ENCODE peak calls at places on chromosomes 2 and 18, in seven cellular contexts. K is GM12878, W is K562, I is HepG2, R is SK-N-SH, N is HCT116, H is H1. X is an unnamed sample.

GRCh38 chr2:219228026-219228744 is 1.3 kb downstream of the ATG9A start:
- DNase-seq in R (no peak), I (no peak), W (peak), K (no peak), N (no peak), H (no peak), X (no peak)

GRCh38 chr2:212958757-212959295 is 192.6 kb downstream of the IKZF2 start:
- DNase-seq in R (no peak), K (no peak), N (no peak), W (no peak), H (no peak), I (no peak), X (no peak)

GRCh38 chr2:62189196-62189595 is 6.7 kb upstream of the B3GNT2 start:
- DNase-seq in K (no peak), R (no peak), W (no peak), I (no peak), N (no peak), H (no peak), X (no peak)

GRCh38 chr2:230866704-230867561 is 2.2 kb downstream of the ITM2C start:
- DNase-seq in H (no peak), I (no peak), R (peak), N (no peak), K (no peak), W (no peak), X (no peak)

GRCh38 chr2:150425121-150425559 is 62.3 kb downstream of the RND3 start:
- DNase-seq in N (no peak), K (no peak), R (no peak), W (no peak), H (peak), I (no peak), X (no peak)

GRCh38 chr2:128513416-128514283 is 195.0 kb upstream of the HS6ST1 start:
- DNase-seq in I (no peak), W (no peak), K (peak), N (no peak), H (no peak), R (no peak), X (no peak)

GRCh38 chr2:33011941-33012340 is 65.2 kb downstream of the LTBP1 start:
- DNase-seq in R (no peak), W (no peak), K (no peak), N (no peak), I (no peak), H (no peak), X (no peak)

GRCh38 chr2:17539993-17540812 is at the start of gene VSNL1:
- DNase-seq in H (peak), N (peak), K (no peak), I (peak), R (peak), W (peak), X (peak)

GRCh38 chr2:133497261-133497893 is 70.9 kb downstream of the NCKAP5 start:
- DNase-seq in I (no peak), W (no peak), R (no peak), H (no peak), K (no peak), N (no peak), X (no peak)

GRCh38 chr2:65576861-65577601 is 144.6 kb upstream of the SPRED2 start:
- DNase-seq in R (no peak), I (peak), N (peak), H (no peak), K (no peak), W (peak), X (no peak)

GRCh38 chr2:169716229-169716886 is 17.3 kb upstream of the KLHL23 start:
- DNase-seq in N (no peak), I (no peak), R (peak), H (no peak), W (peak), K (no peak), X (no peak)

GRCh38 chr2:176171331-176172006 is 14.4 kb downstream of the HOXD3 start:
- DNase-seq in W (no peak), H (no peak), I (no peak), R (no peak), K (no peak), N (no peak), X (no peak)

GRCh38 chr2:59691518-59692190 is 861.8 kb downstream of the BCL11A start:
- DNase-seq in H (no peak), R (no peak), N (no peak), I (peak), W (no peak), K (no peak), X (no peak)

GRCh38 chr2:212912445-212913103 is 238.8 kb downstream of the IKZF2 start:
- DNase-seq in R (peak), W (no peak), I (peak), H (no peak), K (no peak), N (no peak), X (no peak)

GRCh38 chr18:10965104-10965503 is 184.3 kb downstream of the PIEZO2 start:
- DNase-seq in H (no peak), N (no peak), R (no peak), W (no peak), I (no peak), K (no peak), X (no peak)

GRCh38 chr2:10297950-10298349 is 4.8 kb upstream of the HPCAL1 start:
- DNase-seq in H (no peak), R (peak), N (peak), W (peak), I (peak), K (no peak), X (no peak)

GRCh38 chr2:60679059-60679780 is 76.8 kb upstream of the PAPOLG start:
- DNase-seq in I (no peak), H (no peak), W (no peak), K (no peak), N (no peak), R (no peak), X (no peak)

GRCh38 chr2:49403722-49404507 is 249.6 kb upstream of the FSHR start:
- DNase-seq in I (no peak), H (peak), W (no peak), K (no peak), N (no peak), R (no peak), X (no peak)

GRCh38 chr2:83842421-83842820 is 616.7 kb downstream of the SUCLG1 start:
- DNase-seq in H (no peak), R (no peak), I (no peak), W (no peak), K (no peak), N (no peak), X (no peak)

GRCh38 chr2:83850071-83850725 is 608.9 kb downstream of the SUCLG1 start:
- DNase-seq in R (no peak), I (no peak), H (no peak), N (no peak), K (no peak), W (no peak), X (no peak)

DNA sequence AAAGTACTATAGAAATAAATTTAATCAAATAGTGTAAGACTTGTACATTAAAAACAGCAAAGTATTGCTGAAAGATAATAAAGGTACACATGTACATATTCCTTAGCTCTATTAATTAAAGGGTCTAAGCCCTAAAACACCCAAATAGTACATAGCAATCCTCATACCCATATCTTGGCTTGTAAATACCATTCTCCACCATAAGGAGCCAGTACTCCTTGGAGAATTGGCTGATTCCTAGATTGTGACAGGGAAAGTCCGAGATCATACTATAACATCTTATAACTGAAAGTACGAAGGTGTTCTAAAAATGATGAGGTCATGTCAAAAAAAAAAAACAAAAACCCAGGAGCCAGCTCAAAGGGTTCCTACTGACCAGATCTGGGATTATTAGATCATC is 614.6 kb downstream of the SUCLG1 start:
- DNase-seq in H (no peak), I (no peak), K (no peak), W (no peak), N (no peak), R (no peak), X (no peak)
- TF ChIP-seq JUND in H (no peak), I (no peak), K (no peak), W (no peak), N (no peak), R (no peak), X (no peak)

DNA sequence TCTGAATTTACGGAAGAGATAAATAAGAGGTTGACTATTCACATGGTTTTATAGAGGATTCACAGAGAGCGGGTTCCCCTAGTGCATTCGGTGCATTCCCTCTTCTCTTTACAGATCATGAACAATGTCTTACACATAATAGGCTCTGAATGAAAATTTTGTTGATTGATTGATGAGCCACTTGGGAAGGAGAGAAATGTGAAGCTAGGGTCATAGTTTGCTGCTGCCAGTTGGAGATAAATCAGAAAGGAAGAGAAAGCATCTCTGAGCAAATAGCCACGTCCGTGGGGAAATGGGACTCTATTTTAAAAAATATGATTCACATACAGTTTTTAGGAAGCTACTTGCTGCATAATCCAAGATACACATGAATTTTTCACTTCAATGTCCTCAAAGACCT is 395.1 kb downstream of the TSN start:
- DNase-seq in R (no peak), I (no peak), N (no peak), K (no peak), H (no peak), W (no peak), X (no peak)
- TF ChIP-seq JUND in R (no peak), I (no peak), N (no peak), K (no peak), H (no peak), W (no peak), X (no peak)

GRCh38 chr18:80009661-80010550 is 21.5 kb upstream of the TXNL4A start:
- DNase-seq in I (no peak), R (no peak), K (no peak), H (no peak), N (peak), W (peak), X (peak)
- TF ChIP-seq JUND in I (no peak), R (peak), K (no peak), H (no peak), N (peak), W (no peak), X (no peak)

GRCh38 chr18:56929861-56930260 is 217.0 kb upstream of the BOD1L2 start:
- DNase-seq in W (no peak), H (no peak), I (no peak), N (no peak), R (peak), K (no peak), X (no peak)

GRCh38 chr18:56935531-56936040 is 211.3 kb upstream of the BOD1L2 start:
- DNase-seq in H (no peak), R (no peak), N (no peak), I (no peak), K (no peak), W (no peak), X (no peak)

GRCh38 chr18:56927795-56928194 is 219.1 kb upstream of the BOD1L2 start:
- DNase-seq in I (no peak), K (no peak), N (no peak), R (no peak), H (no peak), W (no peak), X (no peak)

GRCh38 chr18:56937874-56938273 is 209.0 kb upstream of the BOD1L2 start:
- DNase-seq in W (no peak), K (no peak), N (no peak), R (no peak), H (no peak), I (no peak), X (no peak)

DNA sequence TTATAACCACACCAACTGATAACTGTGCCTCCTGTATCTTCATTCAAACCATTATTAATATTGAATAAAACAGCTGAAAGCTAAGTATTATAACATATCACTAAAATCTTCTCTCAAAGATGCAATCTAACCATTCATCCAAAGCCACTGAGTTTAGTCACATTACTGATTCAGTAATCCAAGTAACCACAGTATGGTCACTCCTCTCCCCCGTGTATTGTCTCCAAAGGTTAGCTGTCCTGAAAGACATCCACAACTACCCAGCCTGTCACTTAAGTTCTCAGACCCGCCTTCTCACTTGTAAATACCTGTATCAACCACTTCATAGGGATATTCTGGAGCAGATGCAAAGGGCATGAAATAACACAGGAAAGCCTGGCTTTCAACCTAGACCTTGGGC is 213.4 kb upstream of the BOD1L2 start:
- DNase-seq in H (no peak), R (no peak), W (no peak), K (no peak), I (no peak), N (no peak), X (no peak)
- TF ChIP-seq JUND in H (no peak), R (no peak), W (no peak), K (no peak), I (no peak), N (no peak), X (no peak)

DNA sequence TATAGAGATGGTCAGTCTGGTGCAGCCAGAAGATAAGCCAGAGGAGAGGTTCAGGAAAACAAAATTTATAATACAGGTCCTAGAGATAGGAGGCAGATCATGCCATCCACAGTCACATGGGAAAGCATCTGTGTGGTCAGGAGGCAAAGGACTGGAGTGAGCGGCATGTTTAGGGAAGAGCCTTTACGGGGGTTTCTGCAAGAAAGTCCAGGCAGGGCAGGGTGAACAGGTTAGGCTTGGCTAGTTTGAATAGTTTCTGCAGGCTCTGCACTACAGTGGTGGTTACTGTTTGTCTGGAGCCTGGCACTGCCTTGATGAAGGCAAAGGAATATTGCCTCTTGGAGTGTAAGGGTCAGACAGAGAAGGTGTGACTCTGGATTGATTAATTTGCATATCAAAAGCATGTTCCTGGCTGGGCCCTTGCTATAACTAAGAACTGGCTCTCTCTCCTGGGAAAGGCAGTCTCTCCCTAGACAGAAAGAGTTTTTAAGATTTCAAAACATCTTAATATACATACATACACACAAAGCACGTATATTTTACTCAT is 1034.7 kb upstream of the CHAC2 start:
- DNase-seq in R (no peak), H (no peak), K (no peak), W (no peak), I (no peak), N (no peak), X (no peak)
- TF ChIP-seq JUND in R (no peak), H (no peak), K (no peak), W (no peak), I (no peak), N (no peak), X (no peak)

GRCh38 chr2:177467646-177468045 is 75.1 kb downstream of the AGPS start:
- DNase-seq in W (no peak), N (no peak), I (no peak), H (no peak), K (no peak), R (no peak), X (no peak)
- TF ChIP-seq JUND in W (no peak), N (peak), I (no peak), H (no peak), K (no peak), R (peak), X (no peak)

DNA sequence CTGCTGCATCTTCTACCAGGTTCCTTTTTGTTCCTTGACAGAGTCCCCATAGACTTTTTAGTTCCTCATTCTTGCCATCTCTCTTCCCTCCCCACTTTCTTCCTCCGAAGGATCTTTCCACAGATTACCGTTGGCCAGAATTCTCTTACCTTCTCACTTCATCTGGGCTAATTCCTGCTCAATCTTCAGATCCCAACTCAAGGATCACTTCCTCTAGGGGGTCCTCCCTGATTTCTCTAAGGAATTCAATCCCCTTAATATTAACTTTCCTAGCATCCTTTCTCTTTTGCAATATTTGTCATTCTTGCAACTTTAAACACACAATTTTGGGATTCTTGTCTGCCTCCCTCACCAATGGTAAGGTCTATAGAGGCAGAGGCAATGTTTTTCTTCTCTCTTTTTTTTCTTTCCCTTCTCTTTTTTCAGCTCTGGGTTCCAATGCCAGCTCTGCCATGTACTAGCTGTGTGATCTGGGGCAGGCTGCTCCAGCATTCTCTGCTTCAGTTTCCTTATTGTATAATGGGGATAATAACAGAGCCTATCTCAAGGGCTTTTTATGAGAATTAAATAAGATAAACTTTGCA is 5.4 kb upstream of the KCNE4 start:
- DNase-seq in I (no peak), N (no peak), H (no peak), R (no peak), K (no peak), W (no peak), X (no peak)
- TF ChIP-seq JUND in I (no peak), N (no peak), H (no peak), R (no peak), K (no peak), W (no peak), X (no peak)